ENCODE peak calls at places on chromosomes 3 and 15, in six cellular contexts. O is WTC11; T is CD4-positive, alpha-beta T cell; N is GM23338; G is CD8-positive, alpha-beta T cell; M is mesothelial cell of epicardium. E is an unnamed sample.

GRCh38 chr15:73996939-73997338 is 2.4 kb downstream of the PML start:
- DNase-seq in M (no peak), T (no peak), O (no peak), N (peak; percentile 41), G (no peak), E (no peak)

GRCh38 chr3:59046839-59047238 is 3.0 kb downstream of the CFAP20DC start:
- DNase-seq in N (no peak), M (no peak), G (no peak), O (no peak), T (no peak), E (no peak)

GRCh38 chr3:134699141-134699711 is 48.4 kb upstream of the KY start:
- DNase-seq in O (no peak), N (no peak), T (no peak), M (no peak), G (no peak), E (no peak)

GRCh38 chr15:100847194-100847593 is 32.4 kb upstream of the ALDH1A3 start:
- DNase-seq in M (no peak), T (no peak), N (no peak), G (no peak), O (no peak), E (no peak)

GRCh38 chr15:38440353-38441129 is 13.4 kb upstream of the FAM98B start:
- DNase-seq in O (peak; percentile 27), T (peak; percentile 22), G (peak; percentile 67), M (no peak), N (peak; percentile 79), E (peak; percentile 54)

GRCh38 chr3:54928056-54928770 is at the start of gene LRTM1:
- DNase-seq in O (no peak), N (no peak), T (no peak), G (no peak), M (no peak), E (no peak)

GRCh38 chr15:31032959-31033358 is 41.5 kb upstream of the MTMR10 start:
- DNase-seq in O (no peak), N (no peak), M (no peak), G (no peak), T (no peak), E (no peak)

GRCh38 chr3:159761377-159761776 is 227.3 kb upstream of the IL12A start:
- DNase-seq in T (no peak), M (no peak), G (no peak), N (no peak), O (no peak), E (no peak)

GRCh38 chr15:62365795-62366442 is 200.8 kb upstream of the C2CD4B start:
- DNase-seq in T (no peak), G (no peak), M (no peak), N (no peak), O (no peak), E (no peak)

GRCh38 chr3:123605789-123606234 is 21.0 kb upstream of the HACD2 start:
- DNase-seq in T (no peak), O (no peak), M (no peak), N (peak; percentile 47), G (no peak), E (no peak)

GRCh38 chr3:135792174-135792573 is 173.4 kb upstream of the PPP2R3A start:
- DNase-seq in N (peak; percentile 67), O (peak; percentile 30), T (no peak), M (no peak), G (no peak), E (peak; percentile 15)
- TF ChIP-seq CTCF in N (peak; percentile 51), O (no peak), T (no peak), M (no peak), G (no peak), E (peak; percentile 23)

GRCh38 chr3:128780438-128780837 is 54.5 kb downstream of the RAB7A start:
- DNase-seq in M (no peak), N (no peak), T (no peak), O (no peak), G (no peak), E (no peak)

GRCh38 chr3:128782282-128783146 is 56.5 kb downstream of the RAB7A start:
- DNase-seq in G (no peak), M (no peak), T (no peak), O (no peak), N (no peak), E (no peak)

GRCh38 chr3:128783774-128784173 is 57.8 kb downstream of the RAB7A start:
- DNase-seq in T (no peak), N (no peak), O (no peak), G (no peak), M (no peak), E (no peak)

GRCh38 chr3:128784228-128784627 is 58.2 kb downstream of the RAB7A start:
- DNase-seq in N (peak; percentile 86), O (peak; percentile 83), M (no peak), T (peak; percentile 64), G (peak; percentile 77), E (peak; percentile 66)

DNA sequence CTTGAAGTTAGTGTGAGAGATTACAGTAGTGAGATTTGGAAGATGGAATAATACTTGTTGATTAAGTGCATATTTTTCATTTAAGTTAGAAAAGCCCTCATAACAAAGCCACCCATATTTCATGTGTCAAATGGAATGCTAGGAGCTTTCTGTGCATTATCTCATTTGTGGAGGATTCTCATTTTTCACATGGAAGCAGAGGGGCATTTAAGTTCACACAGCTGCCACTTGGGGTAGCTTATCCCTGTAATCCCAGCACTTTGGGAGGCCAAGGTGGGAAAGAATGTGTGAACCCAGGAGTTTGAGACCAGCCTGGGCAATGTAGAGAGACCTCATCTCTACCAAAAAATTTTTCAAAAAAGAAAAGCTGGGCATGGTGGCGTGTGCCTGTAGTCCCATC is 55.2 kb downstream of the RAB7A start:
- DNase-seq in T (no peak), M (no peak), O (no peak), N (no peak), G (no peak), E (no peak)
- TF ChIP-seq CTCF in T (no peak), M (no peak), O (no peak), N (no peak), G (no peak), E (no peak)

DNA sequence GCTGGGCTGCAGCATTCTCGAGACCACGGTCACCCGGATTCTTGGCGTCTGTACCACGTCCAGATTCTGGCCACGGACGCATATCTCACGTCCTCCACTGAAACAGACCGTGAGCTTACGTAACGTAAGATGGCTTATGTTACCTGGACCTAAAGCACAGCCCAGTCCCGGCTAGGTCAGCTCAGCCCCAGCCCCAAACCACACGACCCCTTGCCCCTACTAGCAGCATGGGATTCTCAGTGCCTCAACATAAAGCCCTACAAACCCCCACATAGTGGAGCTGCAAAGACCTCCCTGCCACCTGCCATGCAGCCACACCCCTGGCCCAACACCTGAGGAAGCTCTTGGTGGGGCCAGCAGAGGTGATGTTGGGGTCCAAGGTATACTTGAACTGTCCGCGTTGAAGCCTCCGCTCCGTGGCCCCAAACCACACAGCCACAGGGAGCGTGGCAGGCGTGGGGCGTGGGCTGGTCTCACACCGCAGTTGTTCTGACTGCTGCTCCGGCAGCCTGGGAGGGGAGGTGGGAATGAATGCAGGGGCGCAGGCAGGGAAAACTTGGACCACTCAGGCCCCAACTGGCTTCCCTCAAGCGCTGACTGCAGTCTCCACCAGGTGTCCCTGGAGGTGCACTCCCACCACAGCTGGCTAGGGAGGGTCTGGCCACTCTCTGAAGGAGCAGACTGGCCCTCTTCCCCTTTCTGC is 14.5 kb downstream of the PLXNB1 start:
- DNase-seq in O (no peak), N (peak; percentile 44), G (no peak), T (no peak), M (no peak), E (no peak)
- TF ChIP-seq CTCF in O (no peak), N (no peak), G (no peak), T (no peak), M (no peak), E (no peak)

GRCh38 chr3:12383218-12383617 is 94.3 kb downstream of the PPARG start:
- DNase-seq in M (no peak), O (no peak), N (no peak), G (no peak), T (no peak), E (no peak)
- TF ChIP-seq CTCF in M (no peak), O (no peak), N (no peak), G (no peak), T (no peak), E (no peak)

DNA sequence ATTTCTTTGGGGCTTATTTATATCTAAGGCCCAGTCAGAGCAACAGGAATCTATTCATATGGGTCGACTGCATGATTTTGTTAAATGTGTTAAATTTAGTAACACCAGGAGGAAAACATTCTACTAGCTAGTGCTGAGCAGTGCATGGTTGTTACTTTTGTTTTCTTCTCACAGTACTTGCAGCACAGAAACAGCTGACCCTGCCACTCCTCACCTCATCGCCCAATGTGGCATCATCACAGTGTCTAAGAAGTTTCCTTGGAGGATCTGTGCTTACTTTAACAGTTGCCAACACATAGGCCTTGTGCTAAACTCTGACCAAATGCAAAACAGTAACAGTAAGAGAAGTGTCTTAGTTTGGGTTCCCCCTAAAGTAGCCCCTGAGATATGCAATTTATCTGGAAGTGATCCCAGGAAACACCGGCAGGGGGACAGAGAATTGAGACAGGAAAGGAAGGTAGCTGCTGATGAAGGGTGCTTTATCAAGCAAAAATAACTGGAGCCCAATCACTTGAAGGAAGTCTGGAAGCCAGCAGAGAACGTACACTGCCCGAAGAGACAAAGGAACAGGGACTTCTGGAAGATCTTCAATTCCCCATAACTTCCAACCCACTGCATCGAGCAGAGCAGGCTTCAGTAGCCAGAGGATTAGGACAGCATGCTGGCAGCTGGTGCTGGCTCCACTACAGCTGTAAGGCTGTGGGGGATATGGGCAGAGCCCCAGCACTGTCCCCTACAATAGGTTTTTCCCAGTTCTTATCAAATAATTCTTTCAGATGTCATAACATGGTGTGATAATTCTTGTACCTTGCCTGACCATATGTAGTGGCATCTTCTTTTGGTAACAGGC is 36.0 kb upstream of the ULK4 start:
- DNase-seq in N (peak; percentile 74), T (no peak), M (no peak), G (no peak), O (peak; percentile 40), E (peak; percentile 13)
- TF ChIP-seq CTCF in N (peak; percentile 59), T (no peak), M (peak; percentile 62), G (no peak), O (no peak), E (peak; percentile 42)

GRCh38 chr15:96107922-96108321 is 222.6 kb upstream of the NR2F2 start:
- DNase-seq in G (no peak), T (no peak), N (no peak), O (no peak), M (no peak), E (no peak)
- TF ChIP-seq CTCF in G (no peak), T (no peak), N (no peak), O (no peak), M (no peak), E (no peak)

DNA sequence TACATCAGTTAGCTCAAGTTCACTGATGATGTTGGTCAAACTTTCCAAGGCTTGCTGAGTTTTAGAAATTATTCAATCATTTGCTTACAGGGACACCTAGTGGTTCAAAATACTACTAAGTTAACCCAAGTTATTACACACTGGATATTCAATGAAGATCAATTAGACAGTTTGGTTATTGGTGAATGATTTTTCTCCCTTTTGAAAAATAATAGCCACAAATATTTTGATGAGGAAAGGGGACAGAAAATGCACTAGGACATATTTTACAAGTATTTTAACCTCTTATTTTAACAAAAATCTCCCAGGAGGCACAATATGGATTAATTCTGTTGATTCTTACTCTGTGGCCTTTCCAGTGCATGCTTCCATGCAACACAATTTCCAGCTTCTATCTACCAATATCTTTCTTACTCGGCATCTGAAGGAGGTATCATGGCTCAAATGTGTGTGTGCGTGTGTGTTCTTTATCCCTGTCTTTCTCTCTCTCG is 20.1 kb upstream of the GOLGA6L2 start:
- DNase-seq in N (peak; percentile 58), O (no peak), M (no peak), T (no peak), G (no peak), E (no peak)
- TF ChIP-seq CTCF in N (peak; percentile 66), O (no peak), M (no peak), T (no peak), G (no peak), E (peak; percentile 40)

GRCh38 chr3:111616417-111617105 is 21.4 kb upstream of the ZBED2 start:
- DNase-seq in T (peak; percentile 45), G (peak; percentile 72), M (no peak), O (no peak), N (no peak), E (no peak)
- TF ChIP-seq CTCF in T (peak; percentile 31), G (peak; percentile 60), M (no peak), O (no peak), N (no peak), E (no peak)

E was measured in nephron progenitor cell.